ENCODE peak calls at places on chromosomes 7 and 10, in six cellular contexts. K is CD4-positive, CD25-positive, alpha-beta regulatory T cell; D is lower lobe of right lung; W is heart right ventricle; J is ovary; H is A549. L is an unnamed sample.

GRCh38 chr10:29839826-29840515 is 205.2 kb upstream of the SVIL start:
- DNase-seq in H (no peak), W (no peak), D (peak), K (no peak), J (no peak), L (no peak)

GRCh38 chr10:132193907-132194552 is 7.3 kb downstream of the DPYSL4 start:
- DNase-seq in H (no peak), J (no peak), D (peak), W (no peak), K (no peak), L (peak)

GRCh38 chr7:17408245-17408903 is 109.9 kb downstream of the AHR start:
- DNase-seq in H (peak), D (peak), K (no peak), J (peak), W (no peak), L (peak)

GRCh38 chr10:125158528-125159485 is 1.6 kb downstream of the CTBP2 start:
- DNase-seq in K (no peak), H (peak), W (peak), D (peak), J (peak), L (peak)

GRCh38 chr10:94279835-94280709 is 82.7 kb downstream of the NOC3L start:
- DNase-seq in J (no peak), W (peak), D (peak), H (peak), K (peak), L (peak)

GRCh38 chr10:68566955-68567354 is 6.8 kb downstream of the TET1 start:
- DNase-seq in K (no peak), D (no peak), H (no peak), J (no peak), W (no peak), L (peak)

GRCh38 chr7:47407821-47408674 is 173.9 kb downstream of the TNS3 start:
- DNase-seq in K (no peak), H (no peak), D (no peak), J (peak), W (no peak), L (no peak)

GRCh38 chr10:102752934-102753664 is 9.4 kb downstream of the WBP1L start:
- DNase-seq in W (no peak), D (no peak), K (no peak), H (peak), J (no peak), L (peak)

GRCh38 chr7:98295467-98296220 is 14.2 kb downstream of the BRI3 start:
- DNase-seq in W (no peak), H (no peak), J (no peak), D (no peak), K (no peak), L (no peak)

GRCh38 chr7:98294798-98295382 is 13.4 kb downstream of the BRI3 start:
- DNase-seq in W (peak), H (peak), D (peak), J (no peak), K (no peak), L (peak)

GRCh38 chr7:98294326-98294725 is 12.8 kb downstream of the BRI3 start:
- DNase-seq in W (no peak), J (no peak), K (no peak), D (no peak), H (no peak), L (peak)

GRCh38 chr7:98297619-98298286 is 16.3 kb downstream of the BRI3 start:
- DNase-seq in W (no peak), H (no peak), J (no peak), K (no peak), D (no peak), L (no peak)

DNA sequence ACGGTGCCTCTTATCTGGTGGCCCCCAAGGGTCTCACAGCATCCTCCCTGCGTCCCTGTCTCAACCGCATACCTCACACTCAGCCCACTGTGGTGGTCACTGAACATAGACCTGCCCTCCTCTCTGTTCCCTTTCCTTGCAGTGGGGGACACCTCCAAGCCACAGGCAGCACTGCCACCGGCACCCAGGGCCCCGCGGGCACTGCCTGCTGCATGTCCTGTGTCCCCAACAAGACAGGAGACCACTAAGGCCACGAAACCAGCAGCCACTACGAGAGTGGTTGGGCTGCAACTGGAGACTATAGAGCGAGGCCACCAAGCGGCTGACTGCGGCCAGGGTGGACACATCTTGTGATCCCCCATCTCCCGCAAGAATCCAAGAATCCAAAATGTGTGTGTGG is 15.3 kb downstream of the BRI3 start:
- DNase-seq in H (no peak), W (no peak), K (no peak), J (no peak), D (no peak), L (no peak)
- H3K27ac ChIP-seq in H (no peak), W (no peak), K (no peak), J (no peak), D (no peak), L (no peak)

DNA sequence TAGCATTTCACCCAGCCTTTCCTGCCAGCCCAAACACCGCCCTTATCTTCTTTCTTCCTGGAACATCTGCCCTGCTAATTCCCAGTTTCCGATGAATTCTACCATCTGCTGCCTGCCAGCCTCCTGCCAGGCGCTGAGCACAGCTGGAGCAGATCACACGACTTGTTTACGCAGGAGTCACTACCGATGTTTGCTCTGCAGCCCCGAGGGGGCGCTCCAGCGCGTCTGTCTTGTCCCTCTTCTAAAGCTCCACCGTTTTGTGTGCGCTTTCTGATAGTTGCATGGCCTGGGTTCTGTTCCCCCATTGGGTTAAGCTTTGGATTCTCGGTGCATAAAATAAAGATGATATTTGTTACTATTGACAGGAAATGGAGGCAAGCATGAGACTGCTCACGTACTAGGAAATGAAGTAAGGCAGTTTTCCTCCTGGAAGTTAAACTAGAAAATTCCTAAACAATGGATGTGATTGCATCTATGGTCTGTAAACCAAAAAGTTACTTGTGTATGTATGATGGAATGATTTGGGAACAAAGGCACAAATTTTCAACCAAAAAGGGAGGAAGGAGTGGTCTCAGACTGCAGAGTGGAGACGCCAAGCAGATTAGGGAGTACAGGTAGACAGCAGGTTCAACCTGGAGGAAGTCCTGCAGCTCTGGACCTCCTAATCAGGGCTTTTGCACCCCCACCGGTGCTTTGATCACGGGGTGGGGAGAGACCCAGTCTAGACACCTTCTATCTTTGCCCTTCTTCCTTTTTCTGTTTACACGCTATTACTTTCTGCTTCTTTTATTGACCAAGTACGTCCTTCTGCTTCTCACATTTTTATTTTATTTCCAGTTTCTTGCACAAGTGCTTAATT is 2.2 kb upstream of the RBM17 start:
- DNase-seq in W (peak), J (peak), H (peak), D (peak), K (peak), L (peak)
- H3K27ac ChIP-seq in W (peak), J (no peak), H (peak), D (peak), K (peak), L (no peak)

DNA sequence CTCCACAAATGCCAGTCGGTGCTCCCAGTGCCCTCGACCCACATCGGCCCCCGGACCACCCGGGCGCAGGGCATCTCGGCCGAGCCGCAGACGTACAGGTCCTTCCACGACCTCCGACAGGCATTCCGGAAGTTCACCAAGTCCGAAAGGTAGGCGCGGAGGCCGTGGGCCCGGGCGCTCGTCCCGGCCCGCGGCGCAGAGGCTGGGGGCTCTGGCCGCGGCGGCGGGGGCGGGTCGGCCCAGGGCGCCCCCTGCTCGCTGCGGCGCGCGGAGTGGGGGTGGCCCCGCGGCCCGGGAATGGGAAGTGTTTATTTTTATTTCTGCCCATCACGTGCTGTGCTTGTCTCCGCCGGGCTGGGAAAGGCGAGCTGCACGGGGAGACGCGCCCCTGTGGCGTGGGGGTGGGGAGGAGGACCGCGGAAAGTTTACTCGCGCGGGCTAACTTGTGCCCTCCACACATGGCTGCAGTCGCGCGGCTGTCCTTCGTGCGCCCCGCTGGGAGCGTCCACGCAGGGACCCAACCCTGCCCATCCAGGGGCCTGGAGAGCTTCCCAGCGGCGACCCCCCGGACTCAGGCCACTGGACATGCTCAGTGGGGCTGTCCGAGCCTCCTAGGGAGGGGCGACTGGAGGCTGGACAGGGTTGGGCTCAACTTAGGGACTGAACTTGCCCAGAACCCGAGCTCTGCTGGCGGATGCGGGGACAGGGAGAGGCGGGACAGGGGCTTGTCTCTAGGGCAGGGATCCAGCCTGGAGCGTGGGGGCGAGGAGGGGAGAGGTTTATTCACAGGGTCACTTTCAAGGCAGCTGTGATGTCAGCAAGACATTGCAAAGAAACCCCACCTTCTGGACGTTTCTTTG is 82.6 kb upstream of the PRKG1 start:
- DNase-seq in W (peak), J (peak), H (no peak), D (peak), K (no peak), L (no peak)
- H3K27ac ChIP-seq in W (peak), J (peak), H (no peak), D (peak), K (no peak), L (no peak)

GRCh38 chr7:133704436-133704835 is 422.7 kb upstream of the LRGUK start:
- DNase-seq in J (no peak), W (no peak), D (no peak), H (no peak), K (no peak), L (no peak)

GRCh38 chr7:133702078-133702477 is 425.1 kb upstream of the LRGUK start:
- DNase-seq in H (no peak), J (no peak), K (no peak), D (no peak), W (no peak), L (no peak)

GRCh38 chr7:133702903-133703302 is 424.2 kb upstream of the LRGUK start:
- DNase-seq in K (no peak), J (no peak), H (no peak), D (no peak), W (no peak), L (no peak)

GRCh38 chr7:133705596-133705995 is 421.5 kb upstream of the LRGUK start:
- DNase-seq in J (no peak), H (peak), K (no peak), D (no peak), W (no peak), L (no peak)

GRCh38 chr7:133703547-133703946 is 423.6 kb upstream of the LRGUK start:
- DNase-seq in H (no peak), K (no peak), D (no peak), J (no peak), W (no peak), L (no peak)
- H3K27ac ChIP-seq in H (no peak), K (no peak), D (no peak), J (no peak), W (no peak), L (no peak)

GRCh38 chr7:81162771-81163525 is 244.1 kb upstream of the SEMA3C start:
- DNase-seq in W (no peak), K (no peak), H (no peak), D (no peak), J (no peak), L (no peak)
- H3K27ac ChIP-seq in W (no peak), K (no peak), H (peak), D (no peak), J (no peak), L (no peak)

GRCh38 chr10:86861351-86861750 is 96.1 kb downstream of the MMRN2 start:
- DNase-seq in J (no peak), H (no peak), D (no peak), W (no peak), K (no peak), L (no peak)

GRCh38 chr10:86855503-86855902 is 99.1 kb downstream of the BMPR1A start:
- DNase-seq in D (no peak), H (no peak), W (no peak), J (no peak), K (no peak), L (no peak)

GRCh38 chr10:86862373-86862772 is 95.0 kb downstream of the MMRN2 start:
- DNase-seq in W (no peak), D (no peak), H (no peak), J (no peak), K (no peak), L (no peak)

GRCh38 chr10:86856156-86856555 is 99.7 kb downstream of the BMPR1A start:
- DNase-seq in J (no peak), D (no peak), H (no peak), K (no peak), W (no peak), L (no peak)

GRCh38 chr10:86857097-86857825 is 100.2 kb downstream of the MMRN2 start:
- DNase-seq in J (no peak), H (no peak), D (no peak), W (no peak), K (no peak), L (no peak)
- H3K27ac ChIP-seq in J (no peak), H (no peak), D (no peak), W (no peak), K (no peak), L (no peak)

L was measured in HL-60.